ENCODE peak calls at places on chromosomes 7 and 10, in five cellular contexts. Q is A549, J is IMR-90, W is HEK293T, K is HepG2. U is an unnamed sample.

GRCh38 chr7:1231214-1232102 is 1.2 kb upstream of the UNCX start:
- DNase-seq in J (no peak), Q (no peak), K (no peak), W (no peak), U (no peak)

GRCh38 chr7:38932509-38933168 is 23.6 kb upstream of the VPS41 start:
- DNase-seq in W (peak; percentile 53), Q (peak; percentile 65), K (peak; percentile 28), J (peak; percentile 25), U (peak; percentile 16)

GRCh38 chr7:29843738-29844137 is 37.4 kb downstream of the WIPF3 start:
- DNase-seq in W (no peak), K (no peak), J (no peak), Q (no peak), U (no peak)

GRCh38 chr10:96229568-96230030 is 41.8 kb downstream of the BLNK start:
- DNase-seq in W (peak; percentile 86), K (peak; percentile 58), Q (peak; percentile 84), J (peak; percentile 58), U (peak; percentile 24)

GRCh38 chr7:137393570-137393969 is 50.0 kb upstream of the PTN start:
- DNase-seq in Q (no peak), W (no peak), J (no peak), K (no peak), U (no peak)

GRCh38 chr10:22174442-22174841 is 43.4 kb downstream of the EBLN1 start:
- DNase-seq in J (no peak), K (no peak), Q (no peak), W (no peak), U (no peak)

GRCh38 chr10:89653410-89653828 is 8.4 kb upstream of the PANK1 start:
- DNase-seq in J (peak; percentile 63), K (peak; percentile 74), Q (no peak), W (no peak), U (peak; percentile 65)

GRCh38 chr7:45259227-45259596 is 101.6 kb downstream of the RAMP3 start:
- DNase-seq in J (no peak), Q (no peak), K (no peak), W (no peak), U (no peak)

GRCh38 chr7:139745330-139746143 is 32.3 kb downstream of the HIPK2 start:
- DNase-seq in Q (no peak), J (no peak), K (peak; percentile 89), W (no peak), U (no peak)

GRCh38 chr7:19062216-19062615 is 55.2 kb downstream of the TWIST1 start:
- DNase-seq in W (no peak), Q (no peak), J (no peak), K (no peak), U (no peak)

GRCh38 chr7:149285581-149285975 is 23.6 kb downstream of the ZNF783 start:
- DNase-seq in K (no peak), W (peak; percentile 61), Q (peak; percentile 15), J (peak; percentile 11), U (no peak)

GRCh38 chr7:43119371-43120069 is 7.1 kb downstream of the HECW1 start:
- DNase-seq in Q (no peak), J (peak; percentile 90), W (no peak), K (no peak), U (no peak)

GRCh38 chr7:39693812-39694211 is 70.4 kb downstream of the RALA start:
- DNase-seq in K (no peak), J (no peak), Q (no peak), W (no peak), U (no peak)

GRCh38 chr7:19352271-19352670 is 207.1 kb upstream of the FERD3L start:
- DNase-seq in K (no peak), Q (no peak), J (no peak), W (no peak), U (no peak)

GRCh38 chr10:30048768-30049507 is 10.4 kb downstream of the JCAD start:
- DNase-seq in K (no peak), J (no peak), W (no peak), Q (no peak), U (no peak)

GRCh38 chr10:124245806-124246440 is 152.5 kb upstream of the CHST15 start:
- DNase-seq in J (no peak), K (no peak), W (no peak), Q (no peak), U (no peak)

GRCh38 chr10:69057261-69057950 is 30.5 kb upstream of the SRGN start:
- DNase-seq in K (peak; percentile 27), Q (no peak), W (no peak), J (no peak), U (no peak)

GRCh38 chr10:75899816-75900357 is 468.5 kb downstream of the LRMDA start:
- DNase-seq in K (peak; percentile 45), J (no peak), W (no peak), Q (no peak), U (no peak)

GRCh38 chr10:34010891-34011290 is 676.4 kb upstream of the NRP1 start:
- DNase-seq in K (no peak), W (no peak), J (peak; percentile 41), Q (no peak), U (no peak)

GRCh38 chr10:5291501-5292195 is 73.1 kb upstream of the UCN3 start:
- DNase-seq in J (peak; percentile 79), Q (peak; percentile 97), K (peak; percentile 38), W (no peak), U (no peak)

GRCh38 chr7:124701955-124702354 is 63.6 kb downstream of the GPR37 start:
- DNase-seq in K (no peak), W (peak; percentile 12), Q (no peak), J (peak; percentile 25), U (no peak)

GRCh38 chr7:91126762-91127161 is 137.5 kb upstream of the FZD1 start:
- DNase-seq in W (no peak), Q (no peak), K (no peak), J (no peak), U (no peak)

GRCh38 chr7:130281227-130281626 is 11.7 kb upstream of the CPA4 start:
- DNase-seq in J (peak; percentile 72), W (no peak), K (no peak), Q (no peak), U (no peak)

GRCh38 chr7:130275826-130276291 is 9.2 kb downstream of the CPA2 start:
- DNase-seq in W (no peak), Q (no peak), J (no peak), K (no peak), U (no peak)

GRCh38 chr7:130277763-130278643 is 11.3 kb downstream of the CPA2 start:
- DNase-seq in K (peak; percentile 25), W (peak; percentile 21), J (peak; percentile 69), Q (peak; percentile 48), U (no peak)

GRCh38 chr7:130276796-130277762 is 10.4 kb downstream of the CPA2 start:
- DNase-seq in J (peak; percentile 78), Q (no peak), K (no peak), W (no peak), U (no peak)

DNA sequence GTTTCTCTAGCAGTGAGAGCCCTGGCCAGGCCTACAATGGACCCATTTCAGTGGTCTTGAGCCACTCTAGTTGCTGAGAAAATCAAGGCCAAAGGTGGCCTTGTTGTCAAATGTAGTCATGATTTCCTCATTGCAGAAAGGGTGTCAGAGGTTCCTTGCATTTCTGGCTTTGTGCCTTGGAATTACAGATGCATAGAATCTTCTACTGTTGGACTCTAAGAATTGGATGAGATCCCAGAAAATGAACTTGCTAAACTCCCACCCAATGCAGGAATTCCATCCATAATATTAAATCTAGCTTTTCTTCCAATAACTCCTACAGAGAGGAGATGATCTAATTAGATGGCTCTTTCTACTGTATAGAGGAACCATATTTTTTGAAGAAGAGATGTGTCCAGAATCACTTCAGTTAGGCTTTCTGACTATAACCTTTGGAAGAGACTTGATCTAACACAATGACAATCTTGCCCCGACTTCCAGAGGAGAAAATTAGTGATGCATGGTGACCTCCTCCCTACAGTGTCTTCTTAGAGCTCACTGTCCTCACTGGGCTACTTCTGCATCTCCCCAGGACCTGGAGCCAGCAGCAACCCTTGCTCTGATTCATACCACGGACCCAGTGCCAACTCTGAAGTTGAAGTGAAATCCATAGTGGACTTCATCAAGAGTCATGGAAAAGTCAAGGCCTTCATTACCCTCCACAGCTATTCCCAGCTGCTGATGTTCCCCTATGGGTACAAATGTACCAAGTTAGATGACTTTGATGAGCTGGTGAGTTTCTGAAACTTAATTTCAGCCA is 12.4 kb downstream of the CPA2 start:
- DNase-seq in Q (no peak), K (no peak), J (peak; percentile 94), W (no peak), U (no peak)
- TF ChIP-seq BHLHE40 in Q (no peak), K (no peak), J (no peak), W (no peak), U (no peak)

GRCh38 chr7:93120981-93121549 is 3.3 kb upstream of the SAMD9 start:
- DNase-seq in Q (no peak), J (no peak), K (no peak), W (no peak), U (no peak)

GRCh38 chr7:93119191-93119905 is 1.6 kb upstream of the SAMD9 start:
- DNase-seq in W (no peak), K (no peak), Q (peak; percentile 22), J (peak; percentile 4), U (no peak)

GRCh38 chr7:93117852-93118530 is at the start of gene SAMD9:
- DNase-seq in K (peak; percentile 42), W (peak; percentile 46), Q (peak; percentile 77), J (peak; percentile 77), U (peak; percentile 77)

GRCh38 chr7:93117327-93117726 is 452 bp downstream of the SAMD9 start:
- DNase-seq in W (no peak), K (no peak), Q (no peak), J (no peak), U (no peak)

DNA sequence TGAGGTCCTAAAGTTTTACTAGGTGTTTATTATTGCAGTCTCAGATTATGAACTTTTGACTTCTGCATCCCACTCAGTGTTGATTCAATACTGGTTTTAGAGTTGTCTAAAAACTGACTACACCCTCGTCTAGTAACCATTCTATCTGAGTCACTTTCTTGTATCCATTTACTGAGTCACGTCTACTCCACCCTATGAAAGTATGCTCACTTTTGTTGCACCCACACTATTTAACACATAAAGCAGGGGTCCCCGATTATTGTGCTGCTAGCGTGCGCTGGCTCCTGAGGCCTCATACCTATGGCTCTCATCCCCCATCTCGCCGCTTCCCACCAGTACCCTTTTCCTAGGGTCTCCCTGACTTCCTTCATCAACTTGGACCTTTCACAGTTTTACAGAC is 2.0 kb downstream of the SAMD9 start:
- DNase-seq in Q (peak; percentile 44), W (no peak), K (no peak), J (peak; percentile 75), U (no peak)
- TF ChIP-seq BHLHE40 in Q (no peak), W (no peak), K (no peak), J (no peak), U (no peak)

DNA sequence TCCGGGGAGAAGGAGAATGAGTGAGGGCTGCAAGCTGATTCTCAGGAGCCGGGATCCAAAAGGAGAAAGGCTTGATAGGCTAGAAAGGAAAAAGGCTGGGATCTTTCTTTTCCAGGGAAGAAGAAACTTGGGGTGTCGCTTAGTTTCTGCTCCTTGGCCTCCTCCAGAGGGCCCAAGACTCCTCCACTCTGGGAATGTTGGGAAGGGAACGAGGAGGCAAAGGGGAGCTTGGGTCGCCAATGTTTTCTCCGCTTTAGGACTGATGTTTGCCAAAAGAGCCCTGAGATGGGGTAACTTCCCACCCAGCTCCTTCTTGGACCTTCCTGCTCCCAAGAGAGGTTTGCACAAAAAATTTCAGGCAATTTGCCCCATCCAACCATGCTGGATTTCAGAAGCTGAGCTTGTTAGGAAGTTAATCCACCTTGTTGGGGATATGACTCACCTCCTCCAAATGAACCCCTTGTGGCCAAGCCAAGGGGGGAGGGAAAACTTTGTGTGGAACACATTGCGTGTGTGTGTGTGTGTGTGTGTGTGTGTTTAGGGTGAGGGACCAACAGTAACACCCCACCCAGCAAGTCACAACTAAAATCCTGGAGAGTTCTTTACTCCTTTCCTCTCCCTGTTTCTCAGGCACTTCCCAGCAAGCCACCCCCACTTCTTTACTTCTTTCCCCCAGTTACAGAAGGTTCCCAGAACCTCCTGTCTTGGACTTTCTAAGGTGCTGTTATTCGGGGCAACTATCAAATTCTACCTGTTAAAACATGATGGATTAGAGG is 8.7 kb upstream of the HOXA2 start:
- DNase-seq in K (no peak), W (no peak), J (peak; percentile 92), Q (peak; percentile 73), U (no peak)
- TF ChIP-seq BHLHE40 in K (no peak), W (no peak), J (no peak), Q (no peak), U (no peak)

GRCh38 chr7:12805957-12806356 is 118.5 kb downstream of the ARL4A start:
- DNase-seq in W (no peak), Q (no peak), K (no peak), J (no peak), U (no peak)
- TF ChIP-seq BHLHE40 in W (no peak), Q (no peak), K (no peak), J (no peak), U (no peak)

U was measured in GM12878.